ENCODE peak calls at places on chromosomes 4 and X, in six cellular contexts. E is right cardiac atrium; R is activated T-cell treated with anti-CD3 and anti-CD28 coated beads, Interleukin-2, amount 50 U/mL, for 4 hours; Q is SK-N-SH treated with all-trans-retinoic acid at 6 μM for 48 hours; S is activated naive CD4-positive, alpha-beta T cell treated with anti-CD3 and anti-CD28 coated beads, Interleukin-2, amount 50 U/mL, for 72 hours; N is activated CD8-positive, alpha-beta T cell treated with anti-CD3 and anti-CD28 coated beads for 36 hours. D is an unnamed sample.

GRCh38 chr4:4347585-4347984 is 39.3 kb upstream of the NSG1 start:
- ATAC-seq in N (no peak), Q (no peak), E (no peak), R (no peak), S (no peak), D (no peak)

GRCh38 chr4:114264877-114265291 is 285.4 kb upstream of the ARSJ start:
- ATAC-seq in R (no peak), S (no peak), E (no peak), N (no peak), Q (no peak), D (no peak)

GRCh38 chr4:47703964-47704363 is 133.9 kb downstream of the CORIN start:
- ATAC-seq in E (no peak), R (no peak), Q (peak), N (no peak), S (no peak), D (no peak)

GRCh38 chr4:126238010-126238409 is 923.3 kb downstream of the FAT4 start:
- ATAC-seq in E (no peak), R (no peak), S (no peak), Q (no peak), N (no peak), D (no peak)

GRCh38 chr4:80192252-80192866 is 4.9 kb upstream of the PRDM8 start:
- ATAC-seq in E (no peak), S (no peak), Q (no peak), R (no peak), N (no peak), D (no peak)

GRCh38 chr4:186809070-186809469 is 85.4 kb upstream of the FAT1 start:
- ATAC-seq in S (no peak), N (no peak), E (no peak), Q (no peak), R (no peak), D (no peak)

GRCh38 chr4:25536577-25537325 is 118.9 kb upstream of the SLC34A2 start:
- ATAC-seq in E (no peak), R (no peak), S (no peak), N (no peak), Q (no peak), D (no peak)

GRCh38 chr4:81688085-81688484 is 216.4 kb upstream of the RASGEF1B start:
- ATAC-seq in Q (no peak), N (no peak), S (no peak), E (peak), R (no peak), D (no peak)

GRCh38 chr4:47557255-47557654 is 72.2 kb downstream of the ATP10D start:
- ATAC-seq in S (no peak), R (no peak), Q (no peak), N (no peak), E (no peak), D (no peak)

GRCh38 chrX:124341361-124342132 is 4.8 kb upstream of the SH2D1A start:
- ATAC-seq in Q (no peak), S (peak), R (peak), N (peak), E (no peak), D (no peak)

GRCh38 chr4:100933628-100934027 is 413.7 kb downstream of the PPP3CA start:
- ATAC-seq in S (no peak), E (no peak), N (no peak), Q (no peak), R (no peak), D (no peak)

GRCh38 chrX:23857409-23857808 is 50.3 kb downstream of the APOO start:
- ATAC-seq in E (no peak), S (no peak), N (no peak), R (no peak), Q (no peak), D (no peak)

GRCh38 chrX:8731579-8732395 is at the start of gene ANOS1:
- ATAC-seq in Q (no peak), N (peak), E (peak), S (peak), R (no peak), D (no peak)

GRCh38 chr4:183244506-183244905 is 75.6 kb downstream of the CLDN22 start:
- ATAC-seq in Q (no peak), N (no peak), E (no peak), S (no peak), R (no peak), D (no peak)

GRCh38 chr4:48064349-48064748 is 47.8 kb downstream of the NIPAL1 start:
- ATAC-seq in N (peak), R (peak), Q (no peak), S (peak), E (no peak), D (peak)

GRCh38 chr4:125311503-125311902 is 3.3 kb upstream of the FAT4 start:
- ATAC-seq in E (no peak), R (no peak), S (no peak), N (no peak), Q (no peak), D (no peak)

GRCh38 chr4:123017636-123018390 is 95.4 kb upstream of the NUDT6 start:
- ATAC-seq in Q (peak), R (no peak), E (no peak), N (no peak), S (no peak), D (no peak)

GRCh38 chrX:74890676-74891430 is 34.4 kb downstream of the NEXMIF start:
- ATAC-seq in S (peak), R (no peak), Q (no peak), E (no peak), N (no peak), D (peak)

GRCh38 chr4:169612869-169613859 is 781 bp upstream of the NEK1 start:
- ATAC-seq in S (peak), E (peak), Q (peak), R (peak), N (peak), D (peak)

GRCh38 chr4:170106899-170107298 is 17.1 kb upstream of the AADAT start:
- ATAC-seq in R (no peak), Q (no peak), E (no peak), N (no peak), S (no peak), D (no peak)

GRCh38 chr4:40980318-40980883 is 230.6 kb downstream of the NSUN7 start:
- ATAC-seq in E (peak), R (no peak), S (no peak), N (no peak), Q (peak), D (no peak)

GRCh38 chr4:187309456-187309855 is 585.8 kb upstream of the FAT1 start:
- ATAC-seq in E (no peak), N (no peak), S (no peak), R (no peak), Q (no peak), D (no peak)

GRCh38 chr4:145756244-145756643 is 76.3 kb downstream of the C4orf51 start:
- ATAC-seq in S (peak), E (no peak), N (peak), R (no peak), Q (no peak), D (no peak)

GRCh38 chr4:76987153-76987562 is 37.6 kb downstream of the SEPTIN11 start:
- ATAC-seq in R (no peak), N (no peak), E (peak), S (no peak), Q (peak), D (no peak)